ENCODE peak calls at places on chromosomes 4 and X, in nine cellular contexts. O is A549, Q is transverse colon, A is esophagus muscularis mucosa, P is ovary, M is K562, E is IMR-90, L is body of pancreas, C is prostate gland. R is an unnamed sample.

GRCh38 chr4:70589785-70590184 is 2.3 kb upstream of the AMBN start:
- DNase-seq in P (no peak), O (no peak), M (no peak), Q (no peak), C (no peak), A (no peak), L (no peak), E (no peak), R (no peak)

GRCh38 chr4:6502147-6502546 is 29.7 kb upstream of the PPP2R2C start:
- DNase-seq in M (no peak), L (no peak), C (no peak), A (peak), P (no peak), E (no peak), Q (no peak), O (no peak), R (no peak)

GRCh38 chr4:96913437-96914075 is 1073.7 kb downstream of the PDHA2 start:
- DNase-seq in A (no peak), O (no peak), M (no peak), C (no peak), Q (no peak), E (no peak), P (no peak), L (no peak), R (no peak)

GRCh38 chr4:80266267-80266901 is at the start of gene FGF5:
- DNase-seq in Q (peak), L (peak), P (peak), O (no peak), M (peak), C (peak), E (peak), A (no peak), R (peak)

GRCh38 chrX:131821945-131822622 is 201.0 kb upstream of the STK26 start:
- DNase-seq in E (peak), P (peak), A (no peak), O (peak), L (no peak), M (no peak), Q (peak), C (no peak), R (no peak)

GRCh38 chr4:76772498-76773106 is 125.3 kb downstream of the SOWAHB start:
- DNase-seq in E (peak), C (no peak), O (peak), Q (no peak), M (peak), L (no peak), A (no peak), P (no peak), R (no peak)

GRCh38 chr4:80495847-80496246 is 160.3 kb downstream of the CFAP299 start:
- DNase-seq in M (no peak), E (no peak), L (no peak), C (no peak), A (no peak), Q (no peak), O (no peak), P (no peak), R (no peak)

GRCh38 chrX:40410859-40411258 is 169.9 kb upstream of the ATP6AP2 start:
- DNase-seq in P (no peak), C (no peak), O (no peak), M (no peak), E (no peak), L (no peak), Q (no peak), A (no peak), R (no peak)

GRCh38 chr4:110853242-110853641 is 230.4 kb upstream of the PITX2 start:
- DNase-seq in Q (no peak), L (no peak), O (no peak), E (no peak), A (no peak), P (no peak), C (no peak), M (no peak), R (no peak)

GRCh38 chr4:128287871-128288688 is 467 bp upstream of the PGRMC2 start:
- DNase-seq in A (peak), P (peak), M (peak), Q (peak), C (peak), E (peak), O (peak), L (peak), R (peak)

GRCh38 chrX:106802388-106803275 is at the start of gene TBC1D8B:
- DNase-seq in O (peak), P (peak), A (peak), Q (peak), L (peak), E (peak), M (peak), C (peak), R (peak)
- TF ChIP-seq POLR2A in O (peak), P (peak), A (no peak), Q (peak), L (peak), E (peak), M (no peak), C (peak), R (peak)

GRCh38 chrX:130268500-130269170 is at the start of gene ZNF280C:
- DNase-seq in P (peak), O (peak), L (peak), Q (peak), M (peak), A (peak), C (peak), E (peak), R (peak)
- TF ChIP-seq POLR2A in P (peak), O (peak), L (peak), Q (peak), M (peak), A (no peak), C (peak), E (peak), R (peak)

GRCh38 chr4:8158710-8159521 is at the start of gene ABLIM2:
- DNase-seq in P (peak), O (peak), Q (peak), E (peak), C (peak), A (peak), M (peak), L (peak), R (peak)
- TF ChIP-seq POLR2A in P (peak), O (peak), Q (peak), E (no peak), C (peak), A (peak), M (no peak), L (peak), R (peak)

GRCh38 chrX:81202989-81203388 is 1.1 kb downstream of the SH3BGRL start:
- DNase-seq in Q (no peak), A (no peak), M (no peak), O (no peak), E (no peak), L (no peak), C (no peak), P (no peak), R (no peak)

GRCh38 chrX:81206471-81206870 is 4.6 kb downstream of the SH3BGRL start:
- DNase-seq in P (no peak), E (no peak), O (no peak), L (no peak), Q (no peak), C (no peak), A (no peak), M (no peak), R (no peak)

GRCh38 chrX:81201692-81202412 is at the start of the genes HMGN5 and SH3BGRL:
- DNase-seq in P (peak), E (peak), L (peak), O (peak), C (peak), A (peak), Q (peak), M (peak), R (peak)

DNA sequence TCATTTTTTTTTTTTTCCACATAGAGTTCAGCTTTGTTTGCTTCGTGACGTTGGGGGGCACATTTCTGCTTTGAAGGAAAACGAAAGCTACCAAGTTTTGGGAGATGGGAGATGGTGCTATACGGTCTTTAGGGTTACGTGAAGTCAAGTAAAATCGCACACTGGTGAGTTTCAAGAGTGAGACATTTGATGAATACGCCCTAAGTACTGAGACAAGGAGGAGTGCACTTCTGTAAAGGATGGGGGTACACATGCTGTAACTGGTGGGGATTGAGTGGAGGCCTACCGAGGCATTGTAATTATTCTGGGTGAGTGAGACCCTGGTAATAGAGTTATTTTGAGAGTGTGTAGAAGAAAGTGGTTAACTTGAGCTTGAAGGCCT is 502 bp downstream of the SH3BGRL start:
- DNase-seq in Q (no peak), M (no peak), L (no peak), A (no peak), O (no peak), E (peak), P (no peak), C (no peak), R (no peak)
- TF ChIP-seq POLR2A in Q (no peak), M (no peak), L (no peak), A (no peak), O (no peak), E (no peak), P (no peak), C (no peak), R (no peak)